ENCODE peak calls at places on chromosomes 13 and 19, in five cellular contexts. C, M, V, K and G are unnamed samples.

GRCh38 chr13:113153810-113154748 is 4.4 kb upstream of the PROZ start:
- ATAC-seq in K (peak; percentile 61), M (peak; percentile 84), C (peak; percentile 86), V (peak; percentile 77), G (peak; percentile 86)

GRCh38 chr13:50676602-50677001 is 166.9 kb downstream of the DLEU7 start:
- ATAC-seq in M (peak; percentile 97), V (no peak), K (peak; percentile 71), C (peak; percentile 62), G (peak; percentile 67)

GRCh38 chr19:18460313-18460712 is 22.4 kb upstream of the ISYNA1 start:
- ATAC-seq in C (no peak), V (peak; percentile 27), M (no peak), K (peak; percentile 32), G (peak; percentile 19)

GRCh38 chr13:53001444-53001843 is 27.2 kb upstream of the OLFM4 start:
- ATAC-seq in V (no peak), K (no peak), M (no peak), C (no peak), G (no peak)

GRCh38 chr19:15519433-15519976 is 11.2 kb downstream of the CYP4F22 start:
- ATAC-seq in K (no peak), M (no peak), V (no peak), C (no peak), G (no peak)

GRCh38 chr19:19911150-19911549 is 10.4 kb downstream of the ZNF93 start:
- ATAC-seq in M (no peak), V (no peak), K (no peak), C (no peak), G (no peak)

GRCh38 chr19:4586245-4586644 is 26.8 kb upstream of the SEMA6B start:
- ATAC-seq in K (no peak), C (no peak), V (no peak), M (no peak), G (no peak)

GRCh38 chr13:66994498-66995365 is 235.4 kb downstream of the PCDH9 start:
- ATAC-seq in K (no peak), V (peak; percentile 61), M (no peak), C (peak; percentile 31), G (no peak)

GRCh38 chr13:51626749-51627148 is 42.5 kb downstream of the WDFY2 start:
- ATAC-seq in C (no peak), K (no peak), V (peak; percentile 63), M (no peak), G (no peak)

GRCh38 chr13:99226493-99226892 is 25.8 kb downstream of the UBAC2 start:
- ATAC-seq in M (no peak), K (no peak), V (no peak), C (no peak), G (no peak)

GRCh38 chr19:412356-413355 is 3.7 kb upstream of the C2CD4C start:
- ATAC-seq in C (no peak), K (no peak), M (no peak), V (no peak), G (no peak)

GRCh38 chr19:50725218-50725931 is 2.2 kb downstream of the CLEC11A start:
- ATAC-seq in K (peak; percentile 42), M (peak; percentile 65), C (no peak), V (peak; percentile 60), G (peak; percentile 59)

GRCh38 chr13:79455331-79455730 is 25.6 kb upstream of the NDFIP2 start:
- ATAC-seq in V (no peak), C (no peak), K (no peak), M (no peak), G (no peak)

GRCh38 chr13:36815069-36815468 is 4.0 kb upstream of the RFXAP start:
- ATAC-seq in M (no peak), K (no peak), C (no peak), V (no peak), G (no peak)

GRCh38 chr13:73715114-73715909 is 418.9 kb downstream of the KLF12 start:
- ATAC-seq in M (peak; percentile 96), K (no peak), C (peak; percentile 66), V (no peak), G (no peak)

GRCh38 chr19:13544423-13544822 is 38.1 kb upstream of the CACNA1A start:
- ATAC-seq in M (no peak), K (no peak), C (no peak), V (no peak), G (no peak)